ENCODE peak calls at places on chromosomes 11 and 22, in six cellular contexts. One of them, this sample, is unnamed.

GRCh38 chr22:39600491-39601179 is 30.1 kb downstream of the CACNA1I start:
- DNase-seq in fibroblast of mammary gland: no peak
- DNase-seq in fibroblast of the aortic adventitia: no peak
- DNase-seq in RWPE1: no peak
- DNase-seq in body of pancreas: no peak
- DNase-seq in GM13976: no peak
- DNase-seq in this sample: no peak

GRCh38 chr22:43114958-43115357 is 4.4 kb downstream of the BIK start:
- DNase-seq in body of pancreas: peak
- DNase-seq in RWPE1: no peak
- DNase-seq in fibroblast of the aortic adventitia: no peak
- DNase-seq in GM13976: no peak
- DNase-seq in fibroblast of mammary gland: no peak
- DNase-seq in this sample: no peak

GRCh38 chr11:73257342-73258103 is 14.6 kb upstream of the P2RY6 start:
- DNase-seq in body of pancreas: no peak
- DNase-seq in RWPE1: peak
- DNase-seq in fibroblast of mammary gland: peak
- DNase-seq in GM13976: no peak
- DNase-seq in fibroblast of the aortic adventitia: peak
- DNase-seq in this sample: no peak

GRCh38 chr11:79237676-79238075 is 203.2 kb downstream of the TENM4 start:
- DNase-seq in RWPE1: no peak
- DNase-seq in fibroblast of mammary gland: peak
- DNase-seq in fibroblast of the aortic adventitia: peak
- DNase-seq in GM13976: no peak
- DNase-seq in body of pancreas: no peak
- DNase-seq in this sample: no peak

GRCh38 chr11:29319231-29319630 is 697.6 kb downstream of the KCNA4 start:
- DNase-seq in fibroblast of the aortic adventitia: peak
- DNase-seq in fibroblast of mammary gland: no peak
- DNase-seq in GM13976: no peak
- DNase-seq in RWPE1: no peak
- DNase-seq in body of pancreas: no peak
- DNase-seq in this sample: no peak

GRCh38 chr11:84089072-84090057 is 803.2 kb upstream of the CCDC90B start:
- DNase-seq in fibroblast of mammary gland: no peak
- DNase-seq in GM13976: no peak
- DNase-seq in body of pancreas: peak
- DNase-seq in RWPE1: no peak
- DNase-seq in fibroblast of the aortic adventitia: no peak
- DNase-seq in this sample: no peak

GRCh38 chr11:45423475-45424081 is 137.4 kb upstream of the SYT13 start:
- DNase-seq in fibroblast of the aortic adventitia: no peak
- DNase-seq in body of pancreas: no peak
- DNase-seq in GM13976: no peak
- DNase-seq in RWPE1: no peak
- DNase-seq in fibroblast of mammary gland: no peak
- DNase-seq in this sample: no peak

GRCh38 chr11:62612366-62613274 is at the start of the genes EML3 and ROM1:
- DNase-seq in body of pancreas: peak
- DNase-seq in GM13976: peak
- DNase-seq in fibroblast of mammary gland: peak
- DNase-seq in RWPE1: peak
- DNase-seq in fibroblast of the aortic adventitia: peak
- DNase-seq in this sample: peak

GRCh38 chr11:113073290-113073953 is 112.2 kb downstream of the NCAM1 start:
- DNase-seq in RWPE1: no peak
- DNase-seq in body of pancreas: no peak
- DNase-seq in fibroblast of the aortic adventitia: no peak
- DNase-seq in GM13976: no peak
- DNase-seq in fibroblast of mammary gland: no peak
- DNase-seq in this sample: no peak

GRCh38 chr11:105144887-105145286 is 5.3 kb upstream of the CARD18 start:
- DNase-seq in fibroblast of mammary gland: peak
- DNase-seq in fibroblast of the aortic adventitia: peak
- DNase-seq in body of pancreas: no peak
- DNase-seq in RWPE1: peak
- DNase-seq in GM13976: no peak
- DNase-seq in this sample: no peak

GRCh38 chr11:46560300-46561025 is 33.4 kb downstream of the AMBRA1 start:
- DNase-seq in RWPE1: peak
- DNase-seq in body of pancreas: no peak
- DNase-seq in fibroblast of the aortic adventitia: peak
- DNase-seq in fibroblast of mammary gland: peak
- DNase-seq in GM13976: peak
- DNase-seq in this sample: peak

GRCh38 chr22:48104102-48104738 is 1341.8 kb downstream of the TBC1D22A start:
- DNase-seq in fibroblast of the aortic adventitia: no peak
- DNase-seq in body of pancreas: no peak
- DNase-seq in fibroblast of mammary gland: no peak
- DNase-seq in RWPE1: no peak
- DNase-seq in GM13976: no peak
- DNase-seq in this sample: no peak

GRCh38 chr11:92357344-92357743 is 132.7 kb downstream of the FAT3 start:
- DNase-seq in fibroblast of mammary gland: no peak
- DNase-seq in RWPE1: peak
- DNase-seq in GM13976: no peak
- DNase-seq in body of pancreas: no peak
- DNase-seq in fibroblast of the aortic adventitia: no peak
- DNase-seq in this sample: no peak

GRCh38 chr11:6233984-6234313 is 487 bp downstream of the FHIP1B start:
- DNase-seq in fibroblast of mammary gland: no peak
- DNase-seq in GM13976: no peak
- DNase-seq in fibroblast of the aortic adventitia: no peak
- DNase-seq in RWPE1: peak
- DNase-seq in body of pancreas: no peak
- DNase-seq in this sample: no peak

GRCh38 chr11:100851584-100852152 is 164.6 kb downstream of the ARHGAP42 start:
- DNase-seq in body of pancreas: no peak
- DNase-seq in fibroblast of mammary gland: no peak
- DNase-seq in GM13976: no peak
- DNase-seq in RWPE1: no peak
- DNase-seq in fibroblast of the aortic adventitia: no peak
- DNase-seq in this sample: no peak

GRCh38 chr22:44456661-44457412 is 41.2 kb downstream of the RTL6 start:
- DNase-seq in fibroblast of mammary gland: no peak
- DNase-seq in RWPE1: no peak
- DNase-seq in fibroblast of the aortic adventitia: no peak
- DNase-seq in GM13976: no peak
- DNase-seq in body of pancreas: no peak
- DNase-seq in this sample: no peak

GRCh38 chr11:60912223-60912850 is 1.6 kb upstream of the TMEM109 start:
- DNase-seq in RWPE1: no peak
- DNase-seq in GM13976: no peak
- DNase-seq in fibroblast of mammary gland: no peak
- DNase-seq in fibroblast of the aortic adventitia: no peak
- DNase-seq in body of pancreas: no peak
- DNase-seq in this sample: no peak

GRCh38 chr22:25940479-25940878 is 198.5 kb downstream of the MYO18B start:
- DNase-seq in GM13976: no peak
- DNase-seq in fibroblast of the aortic adventitia: no peak
- DNase-seq in RWPE1: no peak
- DNase-seq in body of pancreas: no peak
- DNase-seq in fibroblast of mammary gland: no peak
- DNase-seq in this sample: no peak

GRCh38 chr11:133072858-133073582 is 459.3 kb downstream of the OPCML start:
- DNase-seq in body of pancreas: no peak
- DNase-seq in RWPE1: no peak
- DNase-seq in GM13976: no peak
- DNase-seq in fibroblast of mammary gland: no peak
- DNase-seq in fibroblast of the aortic adventitia: no peak
- DNase-seq in this sample: no peak

DNA sequence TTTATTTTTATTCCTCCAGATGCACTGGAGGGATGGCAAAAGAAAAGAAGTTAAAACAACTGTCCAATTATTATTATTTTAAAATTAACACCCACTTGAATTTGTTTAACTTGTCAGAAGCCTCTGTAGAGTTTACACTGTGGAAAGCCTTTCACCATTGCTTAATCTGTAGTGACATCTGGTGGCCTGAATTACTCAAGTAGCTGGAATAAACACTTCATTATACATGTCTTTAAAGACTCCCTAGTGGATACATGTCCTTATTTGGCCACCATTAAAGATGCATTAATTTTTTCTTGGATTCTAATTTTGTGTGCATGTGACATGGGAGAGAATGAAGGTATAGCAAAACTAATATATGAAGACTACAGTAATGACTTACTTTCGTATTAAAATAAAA is 1496.5 kb downstream of the FAM181B start:
- DNase-seq in body of pancreas: no peak
- DNase-seq in RWPE1: no peak
- DNase-seq in fibroblast of mammary gland: peak
- DNase-seq in GM13976: no peak
- DNase-seq in fibroblast of the aortic adventitia: peak
- DNase-seq in this sample: peak
- TF ChIP-seq CTCF in body of pancreas: peak
- TF ChIP-seq CTCF in RWPE1: peak
- TF ChIP-seq CTCF in fibroblast of mammary gland: peak
- TF ChIP-seq CTCF in GM13976: peak
- TF ChIP-seq CTCF in fibroblast of the aortic adventitia: no peak
- TF ChIP-seq CTCF in this sample: peak

DNA sequence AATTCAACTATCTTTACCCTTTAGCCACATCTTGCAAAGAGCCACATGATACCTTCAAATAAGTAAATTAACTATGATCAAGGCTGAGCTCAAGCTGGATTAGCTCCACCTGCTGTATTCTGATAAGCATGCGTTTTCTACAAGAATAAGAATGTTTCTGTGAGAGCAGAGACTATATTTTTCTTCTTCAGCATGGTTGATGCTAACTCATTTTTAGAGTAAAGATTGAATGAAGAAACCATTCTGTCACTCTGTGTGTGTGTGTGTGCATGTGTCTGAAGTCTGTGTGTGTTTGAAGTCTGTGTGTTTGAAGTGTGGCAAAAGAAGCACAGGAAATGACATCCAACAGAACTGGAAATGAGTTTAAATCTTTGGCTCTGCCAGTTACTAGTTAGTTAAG is 12.0 kb upstream of the LAYN start:
- DNase-seq in fibroblast of mammary gland: no peak
- DNase-seq in RWPE1: no peak
- DNase-seq in body of pancreas: no peak
- DNase-seq in GM13976: no peak
- DNase-seq in fibroblast of the aortic adventitia: peak
- DNase-seq in this sample: no peak
- TF ChIP-seq CTCF in fibroblast of mammary gland: peak
- TF ChIP-seq CTCF in RWPE1: no peak
- TF ChIP-seq CTCF in body of pancreas: no peak
- TF ChIP-seq CTCF in GM13976: no peak
- TF ChIP-seq CTCF in fibroblast of the aortic adventitia: no peak
- TF ChIP-seq CTCF in this sample: peak

GRCh38 chr11:77411717-77412441 is 62.0 kb downstream of the PAK1 start:
- DNase-seq in fibroblast of the aortic adventitia: peak
- DNase-seq in GM13976: peak
- DNase-seq in body of pancreas: peak
- DNase-seq in RWPE1: peak
- DNase-seq in fibroblast of mammary gland: peak
- DNase-seq in this sample: peak
- TF ChIP-seq CTCF in fibroblast of the aortic adventitia: no peak
- TF ChIP-seq CTCF in GM13976: peak
- TF ChIP-seq CTCF in body of pancreas: peak
- TF ChIP-seq CTCF in RWPE1: no peak
- TF ChIP-seq CTCF in fibroblast of mammary gland: no peak
- TF ChIP-seq CTCF in this sample: peak

GRCh38 chr11:97938789-97939188 is 1082.0 kb upstream of the CNTN5 start:
- DNase-seq in GM13976: no peak
- DNase-seq in fibroblast of the aortic adventitia: no peak
- DNase-seq in RWPE1: no peak
- DNase-seq in body of pancreas: no peak
- DNase-seq in fibroblast of mammary gland: no peak
- DNase-seq in this sample: no peak

GRCh38 chr11:97948793-97949192 is 1072.0 kb upstream of the CNTN5 start:
- DNase-seq in body of pancreas: no peak
- DNase-seq in fibroblast of the aortic adventitia: no peak
- DNase-seq in GM13976: no peak
- DNase-seq in fibroblast of mammary gland: no peak
- DNase-seq in RWPE1: no peak
- DNase-seq in this sample: no peak

GRCh38 chr11:97937501-97937900 is 1083.2 kb upstream of the CNTN5 start:
- DNase-seq in fibroblast of the aortic adventitia: peak
- DNase-seq in fibroblast of mammary gland: no peak
- DNase-seq in RWPE1: no peak
- DNase-seq in body of pancreas: no peak
- DNase-seq in GM13976: no peak
- DNase-seq in this sample: no peak

DNA sequence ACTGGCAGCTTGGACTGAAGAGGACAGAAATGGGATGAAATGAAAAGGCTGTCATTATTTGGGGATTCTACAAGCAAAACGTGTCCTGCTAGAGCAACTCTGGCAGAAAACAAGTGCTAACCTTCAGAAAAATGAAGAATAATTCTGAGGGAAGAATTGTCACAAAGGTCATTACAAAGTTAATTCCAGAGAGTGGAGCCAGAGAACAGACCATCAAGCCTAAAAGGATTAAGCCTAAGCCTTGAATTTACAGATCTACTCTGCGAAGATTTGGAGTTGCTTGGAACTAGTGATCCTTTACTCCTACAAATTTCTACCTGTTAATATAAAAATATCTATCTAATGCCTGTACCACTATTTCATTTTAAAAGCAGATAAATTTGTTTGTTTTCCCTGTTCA is 1077.3 kb upstream of the CNTN5 start:
- DNase-seq in fibroblast of mammary gland: no peak
- DNase-seq in body of pancreas: no peak
- DNase-seq in fibroblast of the aortic adventitia: peak
- DNase-seq in GM13976: no peak
- DNase-seq in RWPE1: no peak
- DNase-seq in this sample: no peak
- TF ChIP-seq CTCF in fibroblast of mammary gland: no peak
- TF ChIP-seq CTCF in body of pancreas: no peak
- TF ChIP-seq CTCF in fibroblast of the aortic adventitia: no peak
- TF ChIP-seq CTCF in GM13976: no peak
- TF ChIP-seq CTCF in RWPE1: no peak
- TF ChIP-seq CTCF in this sample: no peak

DNA sequence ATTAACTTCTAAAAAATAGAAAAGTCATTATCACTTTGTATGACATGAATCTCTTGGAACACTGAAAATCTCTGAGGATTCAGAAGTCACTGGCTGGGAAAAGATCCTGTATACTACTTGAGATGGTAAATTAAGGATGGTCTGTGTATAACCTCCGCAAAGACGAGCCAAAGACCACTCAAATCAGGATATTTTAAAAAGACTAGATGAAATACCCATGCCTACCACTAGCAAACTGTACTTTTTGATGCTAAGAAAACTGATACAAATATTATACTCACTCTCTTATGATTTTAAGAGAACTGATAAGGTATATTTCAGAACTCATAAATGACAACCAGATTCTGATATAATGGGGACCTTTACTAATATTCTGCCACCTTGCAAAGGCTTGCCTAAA is 78.6 kb upstream of the APOA1 start:
- DNase-seq in RWPE1: no peak
- DNase-seq in fibroblast of the aortic adventitia: no peak
- DNase-seq in fibroblast of mammary gland: no peak
- DNase-seq in GM13976: no peak
- DNase-seq in body of pancreas: no peak
- DNase-seq in this sample: no peak
- TF ChIP-seq CTCF in RWPE1: no peak
- TF ChIP-seq CTCF in fibroblast of the aortic adventitia: peak
- TF ChIP-seq CTCF in fibroblast of mammary gland: peak
- TF ChIP-seq CTCF in GM13976: no peak
- TF ChIP-seq CTCF in body of pancreas: no peak
- TF ChIP-seq CTCF in this sample: no peak